ENCODE peak calls at places on chromosomes 16 and 17, in seven cellular contexts. One of them, this sample, is unnamed.

GRCh38 chr16:4534151-4534790 is 4.3 kb downstream of the CDIP1 start:
- DNase-seq in NCI-H460: no peak
- DNase-seq in RWPE1: no peak
- DNase-seq in GM04503: no peak
- DNase-seq in LoVo: no peak
- DNase-seq in NCI-H345: no peak
- DNase-seq in activated T-helper 1 cell treated with anti-CD3 and anti-CD28 coated beads, Interleukin-12 subunit alpha, Interleukin-12 subunit beta, Interleukin-2, Interleukin-4 antibody, amounts not matched to agents 30 ng/mL and 10 ng/mL and 1 ng/mL, durations not matched to agents 14 hours and 24 hours and 36 hours: no peak
- DNase-seq in this sample: no peak

GRCh38 chr16:72551649-72552048 is 379.7 kb upstream of the PMFBP1 start:
- DNase-seq in NCI-H460: no peak
- DNase-seq in RWPE1: no peak
- DNase-seq in GM04503: no peak
- DNase-seq in LoVo: no peak
- DNase-seq in NCI-H345: no peak
- DNase-seq in activated T-helper 1 cell treated with anti-CD3 and anti-CD28 coated beads, Interleukin-12 subunit alpha, Interleukin-12 subunit beta, Interleukin-2, Interleukin-4 antibody, amounts not matched to agents 30 ng/mL and 10 ng/mL and 1 ng/mL, durations not matched to agents 14 hours and 24 hours and 36 hours: no peak
- DNase-seq in this sample: no peak

GRCh38 chr17:81245024-81245664 is 6.0 kb downstream of the NDUFAF8 start:
- DNase-seq in NCI-H460: no peak
- DNase-seq in RWPE1: no peak
- DNase-seq in GM04503: no peak
- DNase-seq in LoVo: no peak
- DNase-seq in NCI-H345: no peak
- DNase-seq in activated T-helper 1 cell treated with anti-CD3 and anti-CD28 coated beads, Interleukin-12 subunit alpha, Interleukin-12 subunit beta, Interleukin-2, Interleukin-4 antibody, amounts not matched to agents 30 ng/mL and 10 ng/mL and 1 ng/mL, durations not matched to agents 14 hours and 24 hours and 36 hours: no peak
- DNase-seq in this sample: no peak

GRCh38 chr16:83768976-83769375 is 38.8 kb upstream of the HSBP1 start:
- DNase-seq in NCI-H460: no peak
- DNase-seq in RWPE1: no peak
- DNase-seq in GM04503: no peak
- DNase-seq in LoVo: no peak
- DNase-seq in NCI-H345: no peak
- DNase-seq in activated T-helper 1 cell treated with anti-CD3 and anti-CD28 coated beads, Interleukin-12 subunit alpha, Interleukin-12 subunit beta, Interleukin-2, Interleukin-4 antibody, amounts not matched to agents 30 ng/mL and 10 ng/mL and 1 ng/mL, durations not matched to agents 14 hours and 24 hours and 36 hours: no peak
- DNase-seq in this sample: no peak

GRCh38 chr16:86986136-86986535 is 331.1 kb downstream of the C16orf95 start:
- DNase-seq in NCI-H460: no peak
- DNase-seq in RWPE1: no peak
- DNase-seq in GM04503: no peak
- DNase-seq in LoVo: no peak
- DNase-seq in NCI-H345: no peak
- DNase-seq in activated T-helper 1 cell treated with anti-CD3 and anti-CD28 coated beads, Interleukin-12 subunit alpha, Interleukin-12 subunit beta, Interleukin-2, Interleukin-4 antibody, amounts not matched to agents 30 ng/mL and 10 ng/mL and 1 ng/mL, durations not matched to agents 14 hours and 24 hours and 36 hours: no peak
- DNase-seq in this sample: no peak

GRCh38 chr17:76462556-76463290 is 4.7 kb upstream of the AANAT start:
- DNase-seq in NCI-H460: no peak
- DNase-seq in RWPE1: no peak
- DNase-seq in GM04503: no peak
- DNase-seq in LoVo: no peak
- DNase-seq in NCI-H345: no peak
- DNase-seq in activated T-helper 1 cell treated with anti-CD3 and anti-CD28 coated beads, Interleukin-12 subunit alpha, Interleukin-12 subunit beta, Interleukin-2, Interleukin-4 antibody, amounts not matched to agents 30 ng/mL and 10 ng/mL and 1 ng/mL, durations not matched to agents 14 hours and 24 hours and 36 hours: no peak
- DNase-seq in this sample: no peak

GRCh38 chr16:27531186-27531585 is 18.5 kb downstream of the GTF3C1 start:
- DNase-seq in NCI-H460: no peak
- DNase-seq in RWPE1: no peak
- DNase-seq in GM04503: no peak
- DNase-seq in LoVo: no peak
- DNase-seq in NCI-H345: no peak
- DNase-seq in activated T-helper 1 cell treated with anti-CD3 and anti-CD28 coated beads, Interleukin-12 subunit alpha, Interleukin-12 subunit beta, Interleukin-2, Interleukin-4 antibody, amounts not matched to agents 30 ng/mL and 10 ng/mL and 1 ng/mL, durations not matched to agents 14 hours and 24 hours and 36 hours: no peak
- DNase-seq in this sample: no peak

GRCh38 chr16:49513040-49513439 is 139.4 kb downstream of the C16orf78 start:
- DNase-seq in NCI-H460: no peak
- DNase-seq in RWPE1: no peak
- DNase-seq in GM04503: no peak
- DNase-seq in LoVo: no peak
- DNase-seq in NCI-H345: no peak
- DNase-seq in activated T-helper 1 cell treated with anti-CD3 and anti-CD28 coated beads, Interleukin-12 subunit alpha, Interleukin-12 subunit beta, Interleukin-2, Interleukin-4 antibody, amounts not matched to agents 30 ng/mL and 10 ng/mL and 1 ng/mL, durations not matched to agents 14 hours and 24 hours and 36 hours: no peak
- DNase-seq in this sample: no peak

GRCh38 chr17:74632597-74632996 is 9.1 kb upstream of the CD300E start:
- DNase-seq in NCI-H460: no peak
- DNase-seq in RWPE1: no peak
- DNase-seq in GM04503: no peak
- DNase-seq in LoVo: no peak
- DNase-seq in NCI-H345: no peak
- DNase-seq in activated T-helper 1 cell treated with anti-CD3 and anti-CD28 coated beads, Interleukin-12 subunit alpha, Interleukin-12 subunit beta, Interleukin-2, Interleukin-4 antibody, amounts not matched to agents 30 ng/mL and 10 ng/mL and 1 ng/mL, durations not matched to agents 14 hours and 24 hours and 36 hours: no peak
- DNase-seq in this sample: no peak

GRCh38 chr17:20981046-20981920 is 61.5 kb downstream of the USP22 start:
- DNase-seq in NCI-H460: no peak
- DNase-seq in RWPE1: no peak
- DNase-seq in GM04503: no peak
- DNase-seq in LoVo: no peak
- DNase-seq in NCI-H345: no peak
- DNase-seq in activated T-helper 1 cell treated with anti-CD3 and anti-CD28 coated beads, Interleukin-12 subunit alpha, Interleukin-12 subunit beta, Interleukin-2, Interleukin-4 antibody, amounts not matched to agents 30 ng/mL and 10 ng/mL and 1 ng/mL, durations not matched to agents 14 hours and 24 hours and 36 hours: no peak
- DNase-seq in this sample: no peak

GRCh38 chr16:4414187-4414909 is 2.0 kb downstream of the CORO7 start:
- DNase-seq in NCI-H460: no peak
- DNase-seq in RWPE1: no peak
- DNase-seq in GM04503: no peak
- DNase-seq in LoVo: no peak
- DNase-seq in NCI-H345: no peak
- DNase-seq in activated T-helper 1 cell treated with anti-CD3 and anti-CD28 coated beads, Interleukin-12 subunit alpha, Interleukin-12 subunit beta, Interleukin-2, Interleukin-4 antibody, amounts not matched to agents 30 ng/mL and 10 ng/mL and 1 ng/mL, durations not matched to agents 14 hours and 24 hours and 36 hours: peak; percentile 79
- DNase-seq in this sample: peak; percentile 84

GRCh38 chr17:57889892-57890856 is 40.3 kb upstream of the MRPS23 start:
- DNase-seq in NCI-H460: no peak
- DNase-seq in RWPE1: peak; percentile 87
- DNase-seq in GM04503: peak; percentile 64
- DNase-seq in LoVo: no peak
- DNase-seq in NCI-H345: no peak
- DNase-seq in activated T-helper 1 cell treated with anti-CD3 and anti-CD28 coated beads, Interleukin-12 subunit alpha, Interleukin-12 subunit beta, Interleukin-2, Interleukin-4 antibody, amounts not matched to agents 30 ng/mL and 10 ng/mL and 1 ng/mL, durations not matched to agents 14 hours and 24 hours and 36 hours: no peak
- DNase-seq in this sample: no peak

GRCh38 chr16:46719528-46719927 is 28.6 kb downstream of the MYLK3 start:
- DNase-seq in NCI-H460: no peak
- DNase-seq in RWPE1: no peak
- DNase-seq in GM04503: no peak
- DNase-seq in LoVo: no peak
- DNase-seq in NCI-H345: no peak
- DNase-seq in activated T-helper 1 cell treated with anti-CD3 and anti-CD28 coated beads, Interleukin-12 subunit alpha, Interleukin-12 subunit beta, Interleukin-2, Interleukin-4 antibody, amounts not matched to agents 30 ng/mL and 10 ng/mL and 1 ng/mL, durations not matched to agents 14 hours and 24 hours and 36 hours: no peak
- DNase-seq in this sample: no peak

GRCh38 chr16:24522751-24523150 is 16.6 kb upstream of the RBBP6 start:
- DNase-seq in NCI-H460: no peak
- DNase-seq in RWPE1: no peak
- DNase-seq in GM04503: no peak
- DNase-seq in LoVo: no peak
- DNase-seq in NCI-H345: no peak
- DNase-seq in activated T-helper 1 cell treated with anti-CD3 and anti-CD28 coated beads, Interleukin-12 subunit alpha, Interleukin-12 subunit beta, Interleukin-2, Interleukin-4 antibody, amounts not matched to agents 30 ng/mL and 10 ng/mL and 1 ng/mL, durations not matched to agents 14 hours and 24 hours and 36 hours: no peak
- DNase-seq in this sample: no peak

GRCh38 chr17:2195729-2196128 is 107.9 kb downstream of the SMG6 start:
- DNase-seq in NCI-H460: no peak
- DNase-seq in RWPE1: no peak
- DNase-seq in GM04503: no peak
- DNase-seq in LoVo: no peak
- DNase-seq in NCI-H345: peak; percentile 0
- DNase-seq in activated T-helper 1 cell treated with anti-CD3 and anti-CD28 coated beads, Interleukin-12 subunit alpha, Interleukin-12 subunit beta, Interleukin-2, Interleukin-4 antibody, amounts not matched to agents 30 ng/mL and 10 ng/mL and 1 ng/mL, durations not matched to agents 14 hours and 24 hours and 36 hours: peak; percentile 16
- DNase-seq in this sample: no peak

GRCh38 chr16:38941-39892 is 14.2 kb downstream of the POLR3K start:
- DNase-seq in NCI-H460: no peak
- DNase-seq in RWPE1: no peak
- DNase-seq in GM04503: no peak
- DNase-seq in LoVo: peak; percentile 17
- DNase-seq in NCI-H345: no peak
- DNase-seq in activated T-helper 1 cell treated with anti-CD3 and anti-CD28 coated beads, Interleukin-12 subunit alpha, Interleukin-12 subunit beta, Interleukin-2, Interleukin-4 antibody, amounts not matched to agents 30 ng/mL and 10 ng/mL and 1 ng/mL, durations not matched to agents 14 hours and 24 hours and 36 hours: peak; percentile 46
- DNase-seq in this sample: peak; percentile 49

GRCh38 chr17:5110816-5111215 is 862 bp downstream of the ZNF232 start:
- DNase-seq in NCI-H460: no peak
- DNase-seq in RWPE1: no peak
- DNase-seq in GM04503: no peak
- DNase-seq in LoVo: no peak
- DNase-seq in NCI-H345: no peak
- DNase-seq in activated T-helper 1 cell treated with anti-CD3 and anti-CD28 coated beads, Interleukin-12 subunit alpha, Interleukin-12 subunit beta, Interleukin-2, Interleukin-4 antibody, amounts not matched to agents 30 ng/mL and 10 ng/mL and 1 ng/mL, durations not matched to agents 14 hours and 24 hours and 36 hours: no peak
- DNase-seq in this sample: no peak

GRCh38 chr17:64001763-64002529 is 3.8 kb downstream of the PRR29 start:
- DNase-seq in NCI-H460: no peak
- DNase-seq in RWPE1: no peak
- DNase-seq in GM04503: no peak
- DNase-seq in LoVo: no peak
- DNase-seq in NCI-H345: no peak
- DNase-seq in activated T-helper 1 cell treated with anti-CD3 and anti-CD28 coated beads, Interleukin-12 subunit alpha, Interleukin-12 subunit beta, Interleukin-2, Interleukin-4 antibody, amounts not matched to agents 30 ng/mL and 10 ng/mL and 1 ng/mL, durations not matched to agents 14 hours and 24 hours and 36 hours: no peak
- DNase-seq in this sample: no peak

GRCh38 chr16:89829630-89830437 is 1.6 kb downstream of the SPIRE2 start:
- DNase-seq in NCI-H460: no peak
- DNase-seq in RWPE1: no peak
- DNase-seq in GM04503: no peak
- DNase-seq in LoVo: no peak
- DNase-seq in NCI-H345: peak; percentile 13
- DNase-seq in activated T-helper 1 cell treated with anti-CD3 and anti-CD28 coated beads, Interleukin-12 subunit alpha, Interleukin-12 subunit beta, Interleukin-2, Interleukin-4 antibody, amounts not matched to agents 30 ng/mL and 10 ng/mL and 1 ng/mL, durations not matched to agents 14 hours and 24 hours and 36 hours: no peak
- DNase-seq in this sample: no peak

GRCh38 chr16:17404903-17405691 is 65.7 kb downstream of the XYLT1 start:
- DNase-seq in NCI-H460: peak; percentile 64
- DNase-seq in RWPE1: no peak
- DNase-seq in GM04503: peak; percentile 72
- DNase-seq in LoVo: no peak
- DNase-seq in NCI-H345: no peak
- DNase-seq in activated T-helper 1 cell treated with anti-CD3 and anti-CD28 coated beads, Interleukin-12 subunit alpha, Interleukin-12 subunit beta, Interleukin-2, Interleukin-4 antibody, amounts not matched to agents 30 ng/mL and 10 ng/mL and 1 ng/mL, durations not matched to agents 14 hours and 24 hours and 36 hours: no peak
- DNase-seq in this sample: no peak

GRCh38 chr16:5505093-5505887 is 407.7 kb upstream of the EEF2KMT start:
- DNase-seq in NCI-H460: no peak
- DNase-seq in RWPE1: no peak
- DNase-seq in GM04503: no peak
- DNase-seq in LoVo: no peak
- DNase-seq in NCI-H345: no peak
- DNase-seq in activated T-helper 1 cell treated with anti-CD3 and anti-CD28 coated beads, Interleukin-12 subunit alpha, Interleukin-12 subunit beta, Interleukin-2, Interleukin-4 antibody, amounts not matched to agents 30 ng/mL and 10 ng/mL and 1 ng/mL, durations not matched to agents 14 hours and 24 hours and 36 hours: no peak
- DNase-seq in this sample: no peak

GRCh38 chr16:85607796-85608514 is 5.2 kb upstream of the GSE1 start:
- DNase-seq in NCI-H460: no peak
- DNase-seq in RWPE1: no peak
- DNase-seq in GM04503: no peak
- DNase-seq in LoVo: no peak
- DNase-seq in NCI-H345: no peak
- DNase-seq in activated T-helper 1 cell treated with anti-CD3 and anti-CD28 coated beads, Interleukin-12 subunit alpha, Interleukin-12 subunit beta, Interleukin-2, Interleukin-4 antibody, amounts not matched to agents 30 ng/mL and 10 ng/mL and 1 ng/mL, durations not matched to agents 14 hours and 24 hours and 36 hours: no peak
- DNase-seq in this sample: no peak

GRCh38 chr17:42072323-42073187 is 22.2 kb upstream of the C17orf113 start:
- DNase-seq in NCI-H460: no peak
- DNase-seq in RWPE1: no peak
- DNase-seq in GM04503: no peak
- DNase-seq in LoVo: no peak
- DNase-seq in NCI-H345: no peak
- DNase-seq in activated T-helper 1 cell treated with anti-CD3 and anti-CD28 coated beads, Interleukin-12 subunit alpha, Interleukin-12 subunit beta, Interleukin-2, Interleukin-4 antibody, amounts not matched to agents 30 ng/mL and 10 ng/mL and 1 ng/mL, durations not matched to agents 14 hours and 24 hours and 36 hours: no peak
- DNase-seq in this sample: no peak

GRCh38 chr17:13306310-13306962 is 288.6 kb upstream of the ELAC2 start:
- DNase-seq in NCI-H460: peak; percentile 67
- DNase-seq in RWPE1: peak; percentile 70
- DNase-seq in GM04503: peak; percentile 27
- DNase-seq in LoVo: peak; percentile 39
- DNase-seq in NCI-H345: no peak
- DNase-seq in activated T-helper 1 cell treated with anti-CD3 and anti-CD28 coated beads, Interleukin-12 subunit alpha, Interleukin-12 subunit beta, Interleukin-2, Interleukin-4 antibody, amounts not matched to agents 30 ng/mL and 10 ng/mL and 1 ng/mL, durations not matched to agents 14 hours and 24 hours and 36 hours: no peak
- DNase-seq in this sample: no peak

GRCh38 chr17:28554565-28554964 is 2.1 kb upstream of the UNC119 start:
- DNase-seq in NCI-H460: no peak
- DNase-seq in RWPE1: no peak
- DNase-seq in GM04503: no peak
- DNase-seq in LoVo: no peak
- DNase-seq in NCI-H345: no peak
- DNase-seq in activated T-helper 1 cell treated with anti-CD3 and anti-CD28 coated beads, Interleukin-12 subunit alpha, Interleukin-12 subunit beta, Interleukin-2, Interleukin-4 antibody, amounts not matched to agents 30 ng/mL and 10 ng/mL and 1 ng/mL, durations not matched to agents 14 hours and 24 hours and 36 hours: no peak
- DNase-seq in this sample: no peak

GRCh38 chr17:33142703-33143299 is 150.3 kb downstream of the ASIC2 start:
- DNase-seq in NCI-H460: peak; percentile 12
- DNase-seq in RWPE1: peak; percentile 59
- DNase-seq in GM04503: no peak
- DNase-seq in LoVo: peak; percentile 20
- DNase-seq in NCI-H345: no peak
- DNase-seq in activated T-helper 1 cell treated with anti-CD3 and anti-CD28 coated beads, Interleukin-12 subunit alpha, Interleukin-12 subunit beta, Interleukin-2, Interleukin-4 antibody, amounts not matched to agents 30 ng/mL and 10 ng/mL and 1 ng/mL, durations not matched to agents 14 hours and 24 hours and 36 hours: no peak
- DNase-seq in this sample: no peak